ENCODE peak calls at places on chromosome 7, in eight cellular contexts. E is aorta; W is CMK; U is EL; M is lower lobe of right lung; F is activated CD8-positive, alpha-beta memory T cell treated with anti-CD3 and anti-CD28 coated beads, Interleukin-2, amount 50 U/mL, for 4 hours; X is HAP-1; Q is HS-5. B is an unnamed sample.

GRCh38 chr7:39130304-39130703 is 152.6 kb downstream of the POU6F2 start:
- DNase-seq in Q (no peak), M (no peak), X (no peak), U (no peak), E (no peak), F (no peak), W (no peak), B (no peak)

GRCh38 chr7:124032369-124033092 is at the start of gene TMEM229A:
- DNase-seq in W (no peak), F (no peak), M (peak; percentile 48), Q (peak; percentile 2), X (peak; percentile 62), E (peak; percentile 76), U (peak; percentile 13), B (no peak)

GRCh38 chr7:145692237-145692950 is 424.2 kb upstream of the CNTNAP2 start:
- DNase-seq in E (no peak), Q (no peak), W (no peak), U (no peak), M (no peak), X (no peak), F (no peak), B (no peak)

GRCh38 chr7:137592232-137592896 is 248.8 kb upstream of the PTN start:
- DNase-seq in Q (no peak), U (peak; percentile 72), W (no peak), F (no peak), X (peak; percentile 73), M (no peak), E (peak; percentile 79), B (no peak)

GRCh38 chr7:51601461-51601860 is 284.9 kb upstream of the COBL start:
- DNase-seq in M (no peak), U (no peak), F (no peak), E (no peak), X (no peak), Q (no peak), W (no peak), B (no peak)

GRCh38 chr7:8442295-8442813 is 8.9 kb downstream of the NXPH1 start:
- DNase-seq in U (no peak), M (no peak), X (no peak), E (no peak), F (no peak), Q (no peak), W (no peak), B (no peak)

GRCh38 chr7:99928994-99929729 is at the start of gene GJC3:
- DNase-seq in M (peak; percentile 65), Q (no peak), U (peak; percentile 65), E (peak; percentile 76), W (peak; percentile 55), F (no peak), X (peak; percentile 55), B (no peak)

GRCh38 chr7:113140956-113141355 is 22.6 kb upstream of the SMIM30 start:
- DNase-seq in X (no peak), E (no peak), F (no peak), U (no peak), M (no peak), Q (no peak), W (no peak), B (no peak)

GRCh38 chr7:2309889-2310331 is 4.3 kb downstream of the SNX8 start:
- DNase-seq in W (no peak), M (no peak), U (peak; percentile 98), E (no peak), F (no peak), X (peak; percentile 57), Q (peak; percentile 98), B (no peak)

GRCh38 chr7:45580053-45580872 is 6.1 kb downstream of the ADCY1 start:
- DNase-seq in U (no peak), E (no peak), W (no peak), X (peak; percentile 25), M (no peak), Q (no peak), F (no peak), B (no peak)

GRCh38 chr7:155956977-155957376 is 144.7 kb upstream of the SHH start:
- DNase-seq in Q (no peak), U (no peak), X (no peak), W (no peak), M (no peak), F (no peak), E (no peak), B (no peak)

GRCh38 chr7:66443946-66444345 is 184.7 kb upstream of the KCTD7 start:
- DNase-seq in X (no peak), U (no peak), Q (no peak), W (no peak), E (no peak), F (no peak), M (no peak), B (peak; percentile 27)

GRCh38 chr7:157981778-157982177 is 605.8 kb downstream of the PTPRN2 start:
- DNase-seq in E (no peak), X (no peak), M (no peak), W (no peak), U (no peak), F (no peak), Q (no peak), B (no peak)

GRCh38 chr7:30906014-30906413 is 5.6 kb upstream of the AQP1 start:
- DNase-seq in X (no peak), M (peak; percentile 88), Q (no peak), F (no peak), E (no peak), W (no peak), U (peak; percentile 32), B (no peak)

GRCh38 chr7:105934577-105935185 is 28.4 kb upstream of the CDHR3 start:
- DNase-seq in E (no peak), F (no peak), Q (no peak), X (peak; percentile 28), U (peak; percentile 51), W (peak; percentile 1), M (no peak), B (no peak)

GRCh38 chr7:78039791-78040776 is 241.5 kb downstream of the PHTF2 start:
- DNase-seq in Q (no peak), M (peak; percentile 55), U (peak; percentile 15), W (no peak), F (peak; percentile 57), X (peak; percentile 78), E (peak; percentile 77), B (no peak)

GRCh38 chr7:71145906-71146901 is 14.3 kb downstream of the GALNT17 start:
- DNase-seq in X (no peak), M (no peak), Q (no peak), F (no peak), U (no peak), W (no peak), E (no peak), B (no peak)

GRCh38 chr7:41733063-41733398 is 30.1 kb upstream of the INHBA start:
- DNase-seq in Q (no peak), E (no peak), M (no peak), W (no peak), U (no peak), F (no peak), X (no peak), B (no peak)

GRCh38 chr7:135683609-135684008 is 21.3 kb downstream of the STMP1 start:
- DNase-seq in F (no peak), U (no peak), X (no peak), M (no peak), Q (no peak), E (no peak), W (no peak), B (no peak)

GRCh38 chr7:130902755-130903357 is 168.8 kb upstream of the KLF14 start:
- DNase-seq in Q (no peak), X (no peak), E (no peak), M (no peak), W (no peak), F (no peak), U (no peak), B (no peak)

GRCh38 chr7:113629244-113629643 is 289.6 kb downstream of the PPP1R3A start:
- DNase-seq in E (no peak), M (no peak), W (no peak), U (peak; percentile 1), Q (no peak), F (no peak), X (no peak), B (no peak)

B was measured in KG1.